ENCODE peak calls at places on chromosomes 4 and X, in six cellular contexts. X is breast epithelium, I is hypothalamus, P is AG08395, Y is G401, Q is astrocyte of the hippocampus. A is an unnamed sample.

GRCh38 chrX:84320606-84321005 is 132.6 kb upstream of the RPS6KA6 start:
- DNase-seq in X (no peak), I (no peak), P (no peak), Y (peak), Q (peak), A (no peak)

GRCh38 chrX:23338334-23338733 is 3.7 kb downstream of the PTCHD1 start:
- DNase-seq in X (no peak), I (no peak), P (no peak), Y (no peak), Q (no peak), A (no peak)

GRCh38 chr4:72295966-72296557 is 264.3 kb downstream of the NPFFR2 start:
- DNase-seq in X (no peak), I (no peak), P (peak), Y (peak), Q (peak), A (peak)

GRCh38 chrX:97330150-97330549 is 446.4 kb downstream of the RPA4 start:
- DNase-seq in X (no peak), I (no peak), P (no peak), Y (no peak), Q (no peak), A (no peak)

GRCh38 chrX:129661369-129661768 is 6.6 kb upstream of the APLN start:
- DNase-seq in X (no peak), I (no peak), P (no peak), Y (no peak), Q (no peak), A (no peak)

GRCh38 chr4:169251291-169252235 is 19.2 kb downstream of the SH3RF1 start:
- DNase-seq in X (no peak), I (no peak), P (no peak), Y (no peak), Q (peak), A (no peak)

GRCh38 chr4:14749910-14750309 is 252.4 kb upstream of the CPEB2 start:
- DNase-seq in X (no peak), I (peak), P (peak), Y (no peak), Q (peak), A (peak)

GRCh38 chr4:90951037-90951436 is 823.8 kb downstream of the CCSER1 start:
- DNase-seq in X (no peak), I (no peak), P (no peak), Y (no peak), Q (peak), A (no peak)

GRCh38 chrX:99397879-99398278 is 1012.2 kb downstream of the PCDH19 start:
- DNase-seq in X (no peak), I (no peak), P (no peak), Y (no peak), Q (no peak), A (no peak)

GRCh38 chr4:2827874-2828751 is 15.5 kb upstream of the ADD1 start:
- DNase-seq in X (no peak), I (no peak), P (no peak), Y (no peak), Q (no peak), A (no peak)

GRCh38 chr4:158067646-158068045 is 105.2 kb downstream of the GASK1B start:
- DNase-seq in X (no peak), I (no peak), P (peak), Y (no peak), Q (no peak), A (no peak)

GRCh38 chr4:140092094-140092820 is 61.7 kb downstream of the MAML3 start:
- DNase-seq in X (peak), I (peak), P (no peak), Y (peak), Q (peak), A (no peak)